ENCODE peak calls at places on chromosomes 12 and 14, in five cellular contexts. A, H, I, B and N are unnamed samples.
A peak's percentile ranks its signal among the peaks of the same experiment; 100 is the strongest.

GRCh38 chr12:124488520-124488919 is 78.9 kb downstream of the NCOR2 start:
- DNase-seq in A (no peak), H (no peak), I (no peak), B (no peak), N (no peak)

GRCh38 chr12:34289431-34290190 is 267.3 kb downstream of the ALG10 start:
- DNase-seq in A (peak; percentile 37), H (no peak), I (peak; percentile 23), B (peak; percentile 35), N (peak; percentile 48)

GRCh38 chr12:108112815-108113556 is 16.1 kb upstream of the WSCD2 start:
- DNase-seq in A (no peak), H (no peak), I (no peak), B (no peak), N (no peak)

GRCh38 chr12:68785358-68785757 is 22.6 kb upstream of the MDM2 start:
- DNase-seq in A (no peak), H (no peak), I (no peak), B (no peak), N (no peak)

GRCh38 chr12:89574736-89575208 is 48.9 kb upstream of the POC1B start:
- DNase-seq in A (no peak), H (peak; percentile 24), I (no peak), B (no peak), N (no peak)

GRCh38 chr12:95402096-95402495 is 71.9 kb upstream of the METAP2 start:
- DNase-seq in A (no peak), H (no peak), I (no peak), B (no peak), N (no peak)

GRCh38 chr12:4353785-4354208 is 25.7 kb downstream of the FGF23 start:
- DNase-seq in A (no peak), H (peak; percentile 19), I (no peak), B (no peak), N (no peak)

GRCh38 chr12:94575645-94576393 is 74.5 kb downstream of the TMCC3 start:
- DNase-seq in A (no peak), H (no peak), I (no peak), B (no peak), N (no peak)

GRCh38 chr14:92400579-92401444 is 77.8 kb downstream of the SLC24A4 start:
- DNase-seq in A (no peak), H (no peak), I (no peak), B (no peak), N (no peak)

GRCh38 chr14:102917469-102918211 is 4.8 kb upstream of the AMN start:
- DNase-seq in A (no peak), H (peak; percentile 39), I (peak; percentile 64), B (peak; percentile 77), N (peak; percentile 80)

GRCh38 chr14:103006991-103007520 is 50.3 kb downstream of the CDC42BPB start:
- DNase-seq in A (peak; percentile 15), H (no peak), I (no peak), B (no peak), N (no peak)

GRCh38 chr14:77004711-77005460 is 23.6 kb downstream of the IRF2BPL start:
- DNase-seq in A (no peak), H (no peak), I (no peak), B (no peak), N (no peak)

GRCh38 chr14:20386276-20386855 is 26.9 kb downstream of the TEP1 start:
- DNase-seq in A (no peak), H (no peak), I (no peak), B (no peak), N (no peak)

GRCh38 chr12:122837306-122838265 is 2.3 kb downstream of the HIP1R start:
- DNase-seq in A (no peak), H (no peak), I (no peak), B (no peak), N (no peak)

GRCh38 chr14:93430889-93431670 is at the start of gene UNC79:
- DNase-seq in A (no peak), H (no peak), I (no peak), B (no peak), N (no peak)

GRCh38 chr14:104582005-104582404 is 2.4 kb downstream of the C14orf180 start:
- DNase-seq in A (no peak), H (no peak), I (no peak), B (no peak), N (no peak)